ENCODE peak calls at places on chromosomes 1 and 21, in ten cellular contexts. J is stimulated activated CD8-positive, alpha-beta memory T cell treated with anti-CD3 and anti-CD28 coated beads, Interleukin-7, amount 100 ng/mL, for 1 hour; R is small intestine; X is NCI-H1105; Q is foreskin fibroblast; C is astrocyte of the cerebellum; K is stimulated activated naive CD8-positive, alpha-beta T cell treated with anti-CD3 and anti-CD28 coated beads, Interleukin-15, Interleukin-2, amounts not matched to agents 100 U/mL and 50 U/mL, for 24 hours; S is NCI-H345; B is mucosa of gallbladder; H is T-helper 17 cell. D is an unnamed sample.

GRCh38 chr1:244302889-244303609 is 148.7 kb downstream of the ADSS2 start:
- DNase-seq in B (peak; percentile 69), C (no peak), H (no peak), J (no peak), R (peak; percentile 43), Q (peak; percentile 67), K (no peak), X (no peak), S (no peak), D (no peak)

GRCh38 chr1:156368889-156369684 is at the start of gene RHBG:
- DNase-seq in R (peak; percentile 71), H (no peak), C (no peak), S (no peak), Q (peak; percentile 46), J (no peak), X (no peak), K (peak; percentile 22), B (peak; percentile 43), D (no peak)

GRCh38 chr1:42334240-42335049 is 590 bp downstream of the FOXJ3 start:
- DNase-seq in J (no peak), K (peak; percentile 43), X (no peak), C (no peak), H (no peak), B (peak; percentile 33), Q (peak; percentile 76), R (peak; percentile 34), S (peak; percentile 54), D (peak; percentile 55)

GRCh38 chr1:198560093-198560638 is 19.7 kb upstream of the ATP6V1G3 start:
- DNase-seq in J (no peak), X (peak; percentile 88), K (no peak), Q (peak; percentile 27), C (no peak), S (no peak), H (no peak), B (peak; percentile 32), R (no peak), D (peak; percentile 41)

GRCh38 chr1:34163792-34164509 is 1.1 kb downstream of the CSMD2 start:
- DNase-seq in S (peak; percentile 48), C (no peak), X (peak; percentile 56), J (no peak), H (no peak), Q (peak; percentile 34), B (no peak), R (no peak), K (no peak), D (no peak)

GRCh38 chr1:92446546-92446945 is 40.2 kb downstream of the GFI1 start:
- DNase-seq in B (no peak), R (no peak), Q (peak; percentile 19), C (no peak), S (no peak), H (no peak), K (no peak), X (no peak), J (no peak), D (no peak)

GRCh38 chr1:227898502-227899140 is 49.1 kb downstream of the WNT9A start:
- DNase-seq in B (no peak), S (no peak), Q (no peak), R (no peak), C (no peak), K (peak; percentile 10), X (no peak), H (peak; percentile 3), J (no peak), D (peak; percentile 3)

GRCh38 chr21:44304846-44305245 is 5.0 kb downstream of the PFKL start:
- DNase-seq in B (peak; percentile 44), R (peak; percentile 60), S (peak; percentile 37), H (no peak), J (no peak), K (peak; percentile 52), C (peak; percentile 9), X (peak; percentile 25), Q (peak; percentile 72), D (peak; percentile 76)

GRCh38 chr1:90534669-90535379 is 182.3 kb downstream of the BARHL2 start:
- DNase-seq in J (no peak), R (no peak), Q (no peak), S (peak; percentile 35), C (no peak), K (no peak), X (no peak), H (no peak), B (no peak), D (no peak)

GRCh38 chr1:5977494-5978444 is 14.5 kb downstream of the NPHP4 start:
- DNase-seq in J (no peak), X (no peak), R (no peak), B (no peak), K (no peak), C (no peak), Q (no peak), H (no peak), S (no peak), D (no peak)

GRCh38 chr1:5497471-5497870 is 494.8 kb downstream of the NPHP4 start:
- DNase-seq in C (no peak), R (no peak), S (no peak), K (no peak), B (no peak), H (no peak), Q (no peak), J (no peak), X (no peak), D (no peak)

GRCh38 chr1:228105269-228105995 is 2.3 kb upstream of the C1orf35 start:
- DNase-seq in Q (no peak), S (no peak), J (no peak), X (no peak), H (no peak), C (no peak), K (no peak), B (no peak), R (no peak), D (no peak)

GRCh38 chr1:177754607-177755006 is 215.3 kb downstream of the SEC16B start:
- DNase-seq in X (no peak), J (no peak), C (no peak), R (no peak), K (no peak), S (no peak), B (no peak), Q (no peak), H (no peak), D (no peak)

GRCh38 chr1:6448749-6449631 is 17.0 kb downstream of the TNFRSF25 start:
- DNase-seq in X (peak; percentile 59), K (no peak), B (no peak), H (no peak), R (no peak), Q (peak; percentile 49), C (no peak), S (no peak), J (no peak), D (peak; percentile 39)

GRCh38 chr1:154154534-154155181 is at the start of gene NUP210L:
- DNase-seq in C (no peak), B (peak; percentile 64), S (no peak), K (peak; percentile 19), Q (peak; percentile 73), J (no peak), R (no peak), H (no peak), X (no peak), D (no peak)

GRCh38 chr1:46495778-46496177 is 6.1 kb downstream of the DMBX1 start:
- DNase-seq in Q (no peak), C (no peak), H (no peak), R (no peak), S (no peak), X (no peak), K (no peak), J (no peak), B (no peak), D (no peak)

GRCh38 chr1:245054105-245054831 is 100.5 kb upstream of the KIF26B start:
- DNase-seq in R (no peak), J (no peak), K (no peak), C (no peak), B (no peak), H (no peak), X (no peak), S (no peak), Q (no peak), D (no peak)

GRCh38 chr1:83929184-83929583 is 69.7 kb downstream of the TTLL7 start:
- DNase-seq in H (no peak), Q (peak; percentile 91), X (no peak), K (no peak), R (no peak), J (no peak), S (no peak), C (peak; percentile 4), B (no peak), D (no peak)

GRCh38 chr1:167544447-167544846 is 9.1 kb downstream of the CREG1 start:
- DNase-seq in B (no peak), Q (no peak), H (no peak), J (no peak), X (no peak), C (no peak), K (no peak), R (no peak), S (no peak), D (no peak)

GRCh38 chr1:115317101-115318012 is 20.7 kb downstream of the NGF start:
- DNase-seq in H (no peak), J (no peak), S (no peak), K (no peak), C (no peak), Q (peak; percentile 81), X (peak; percentile 71), R (no peak), B (peak; percentile 58), D (no peak)

GRCh38 chr1:71307451-71307850 is 226.6 kb upstream of the ZRANB2 start:
- DNase-seq in Q (peak; percentile 86), S (no peak), B (peak; percentile 10), X (no peak), K (no peak), R (no peak), J (no peak), H (no peak), C (peak; percentile 18), D (no peak)

GRCh38 chr1:200905411-200906052 is 10.8 kb downstream of the INAVA start:
- DNase-seq in C (no peak), Q (no peak), K (peak; percentile 39), S (no peak), X (no peak), H (peak; percentile 17), J (no peak), R (peak; percentile 71), B (no peak), D (no peak)

GRCh38 chr1:53111073-53111556 is 31.3 kb downstream of the SLC1A7 start:
- DNase-seq in R (peak; percentile 97), J (no peak), B (peak; percentile 74), X (no peak), C (no peak), S (no peak), K (no peak), H (no peak), Q (no peak), D (no peak)

GRCh38 chr1:153397056-153397923 is 6.4 kb upstream of the S100A8 start:
- DNase-seq in S (no peak), X (no peak), Q (no peak), J (no peak), R (no peak), H (no peak), B (peak; percentile 5), K (no peak), C (no peak), D (no peak)

GRCh38 chr21:31900121-31900895 is 27.5 kb downstream of the HUNK start:
- DNase-seq in X (no peak), S (no peak), B (peak; percentile 87), K (no peak), C (no peak), R (peak; percentile 98), Q (no peak), J (no peak), H (no peak), D (no peak)

GRCh38 chr1:147758379-147759100 is 1.9 kb downstream of the GJA5 start:
- DNase-seq in H (no peak), C (no peak), X (no peak), K (no peak), R (no peak), B (no peak), J (no peak), S (no peak), Q (no peak), D (peak; percentile 19)

GRCh38 chr1:150477733-150478132 is 9.5 kb upstream of the TARS2 start:
- DNase-seq in H (no peak), S (no peak), J (no peak), R (peak; percentile 30), B (no peak), X (no peak), K (no peak), Q (peak; percentile 75), C (no peak), D (no peak)

GRCh38 chr1:59714966-59715365 is 99.8 kb upstream of the HOOK1 start:
- DNase-seq in X (no peak), K (no peak), Q (peak; percentile 53), B (no peak), H (no peak), J (no peak), R (no peak), S (no peak), C (no peak), D (no peak)